ENCODE peak calls at places on chromosomes 4 and X, in nine cellular contexts. W is A549, D is uterus, F is HCT116, X is stomach, J is sigmoid colon, T is heart left ventricle, I is esophagus squamous epithelium, O is tibial nerve. V is an unnamed sample. For H3K4me1, the result is how much of the 10 kb centered on the place peaks cover.

GRCh38 chr4:169341490-169341889 is 70.7 kb upstream of the SH3RF1 start:
- DNase-seq in W (no peak), D (no peak), F (no peak), X (no peak), J (no peak), T (no peak), I (no peak), O (no peak), V (no peak)

GRCh38 chrX:104130808-104131207 is 18.5 kb downstream of the ZCCHC18 start:
- DNase-seq in W (no peak), D (no peak), F (no peak), X (no peak), J (no peak), T (no peak), I (no peak), O (no peak), V (no peak)

GRCh38 chrX:119753639-119754257 is 4.6 kb upstream of the SOWAHD start:
- DNase-seq in W (peak), D (no peak), F (peak), X (no peak), J (no peak), T (no peak), I (no peak), O (no peak), V (no peak)

GRCh38 chrX:153736071-153736820 is 11.6 kb downstream of the ABCD1 start:
- DNase-seq in W (no peak), D (no peak), F (no peak), X (no peak), J (no peak), T (no peak), I (no peak), O (no peak), V (no peak)

GRCh38 chr4:52059372-52059771 is 8.3 kb downstream of the SPATA18 start:
- DNase-seq in W (peak), D (no peak), F (no peak), X (peak), J (no peak), T (peak), I (no peak), O (no peak), V (peak)

GRCh38 chr4:87068591-87069021 is 133.8 kb downstream of the AFF1 start:
- DNase-seq in W (no peak), D (no peak), F (no peak), X (no peak), J (no peak), T (no peak), I (no peak), O (no peak), V (no peak)

GRCh38 chrX:153621949-153622598 is 23.1 kb upstream of the CCNQ start:
- DNase-seq in W (no peak), D (no peak), F (no peak), X (no peak), J (no peak), T (no peak), I (no peak), O (no peak), V (no peak)

GRCh38 chrX:53442322-53442631 is 8.1 kb upstream of the HSD17B10 start:
- DNase-seq in W (no peak), D (no peak), F (no peak), X (no peak), J (no peak), T (no peak), I (no peak), O (no peak), V (no peak)

GRCh38 chr4:80307183-80307735 is 28.3 kb upstream of the CFAP299 start:
- DNase-seq in W (no peak), D (no peak), F (no peak), X (no peak), J (no peak), T (no peak), I (no peak), O (no peak), V (no peak)

GRCh38 chr4:82380344-82380743 is 6.6 kb upstream of the HNRNPD start:
- DNase-seq in W (no peak), D (no peak), F (peak), X (no peak), J (no peak), T (peak), I (no peak), O (no peak), V (no peak)

GRCh38 chrX:112391313-112391712 is 288.4 kb downstream of the LHFPL1 start:
- DNase-seq in W (no peak), D (no peak), F (no peak), X (no peak), J (no peak), T (no peak), I (no peak), O (no peak), V (no peak)

GRCh38 chr4:69984030-69984443 is 11.7 kb upstream of the STATH start:
- DNase-seq in W (peak), D (no peak), F (no peak), X (peak), J (peak), T (no peak), I (no peak), O (no peak), V (no peak)

GRCh38 chrX:39480966-39481365 is 616.8 kb downstream of the BCOR start:
- DNase-seq in W (no peak), D (no peak), F (no peak), X (no peak), J (no peak), T (no peak), I (no peak), O (no peak), V (no peak)

GRCh38 chrX:16559206-16559619 is 90.7 kb upstream of the S100G start:
- DNase-seq in W (no peak), D (no peak), F (no peak), X (no peak), J (no peak), T (no peak), I (no peak), O (no peak), V (no peak)

GRCh38 chr4:108068422-108068821 is 78.7 kb downstream of the HADH start:
- DNase-seq in W (no peak), D (no peak), F (no peak), X (no peak), J (no peak), T (no peak), I (no peak), O (no peak), V (no peak)

GRCh38 chrX:1700757-1701156 is 85.9 kb downstream of the ASMT start:
- DNase-seq in W (peak), D (no peak), F (no peak), X (no peak), J (no peak), T (no peak), I (no peak), O (no peak), V (peak)

DNA sequence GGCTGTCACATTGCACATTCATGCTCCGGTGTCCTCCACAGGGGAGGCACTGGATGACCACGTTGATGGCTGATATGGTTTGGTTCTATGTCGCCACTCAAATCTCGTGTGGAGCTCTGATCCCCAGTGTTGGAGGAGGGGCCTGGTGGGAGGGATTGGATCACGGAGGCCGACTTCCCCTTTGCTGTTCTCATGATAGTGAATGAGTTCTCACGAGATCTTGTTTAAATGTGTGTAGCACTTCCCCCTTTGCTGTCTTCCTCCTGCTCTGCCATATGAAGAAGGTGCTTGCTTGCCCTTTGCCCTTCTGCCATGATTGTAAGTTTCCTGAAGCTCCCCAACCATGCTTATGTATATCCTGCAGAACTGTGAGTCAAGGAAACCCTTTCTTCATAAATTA is 22.3 kb upstream of the NAT8L start:
- DNase-seq in W (no peak), D (no peak), F (no peak), X (no peak), J (no peak), T (no peak), I (no peak), O (no peak), V (no peak)
- H3K4me3 ChIP-seq in W (no peak), D (no peak), F (no peak), X (no peak), J (no peak), T (no peak), I (no peak), O (no peak), V (no peak)

GRCh38 chr4:156961241-156962068 is 10.1 kb downstream of the PDGFC start:
- DNase-seq in W (no peak), D (no peak), F (no peak), X (no peak), J (no peak), T (no peak), I (no peak), O (no peak), V (no peak)
- H3K4me1 ChIP-seq in W (under half), D (under half), F (under half), X (under half), J (half or more), T (under half), I (half or more), O (under half), V (under half)

DNA sequence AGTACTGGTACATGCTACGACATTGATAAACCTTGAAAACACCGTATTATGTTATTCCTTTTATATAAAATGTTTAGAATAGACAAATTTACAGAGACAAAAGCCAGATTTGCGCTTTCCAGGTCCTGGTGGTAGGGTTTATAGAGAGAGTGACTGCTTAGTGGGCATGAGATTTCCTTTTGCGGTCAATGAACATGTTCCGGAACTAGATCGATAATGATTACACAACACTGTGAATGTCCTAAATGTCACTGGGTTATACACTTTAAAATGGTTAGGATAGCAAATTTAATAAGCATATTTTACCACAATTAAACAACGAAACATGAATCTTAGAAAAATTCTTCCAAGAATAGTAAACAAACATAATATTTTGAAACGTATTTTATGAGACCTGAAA is 77.3 kb downstream of the MAGEA10 start:
- DNase-seq in W (no peak), D (no peak), F (no peak), X (no peak), J (no peak), T (no peak), I (no peak), O (no peak), V (no peak)
- TF ChIP-seq POLR2A in W (no peak), D (no peak), F (no peak), X (no peak), J (no peak), T (no peak), I (no peak), O (no peak), V (no peak)

DNA sequence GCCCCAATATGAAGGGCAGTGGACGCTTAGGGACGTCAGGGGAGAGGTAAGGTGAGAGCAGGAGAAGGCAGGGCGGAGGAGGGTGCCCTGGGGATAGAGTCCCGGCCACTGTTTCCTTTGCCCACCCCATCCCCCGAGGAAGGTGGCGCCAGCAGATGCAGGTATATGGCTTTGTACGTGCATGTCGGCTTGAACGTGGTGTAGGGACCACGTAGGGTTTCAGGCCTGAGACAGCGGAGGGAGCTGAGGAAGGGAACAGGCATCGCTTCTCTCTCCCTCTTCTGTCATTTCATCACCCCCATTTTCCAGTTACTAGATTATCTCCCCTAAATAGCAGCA is 97.9 kb downstream of the PHKA2 start:
- DNase-seq in W (no peak), D (no peak), F (no peak), X (no peak), J (no peak), T (no peak), I (no peak), O (no peak), V (no peak)
- H3K4me3 ChIP-seq in W (peak), D (peak), F (no peak), X (peak), J (peak), T (no peak), I (peak), O (peak), V (no peak)

GRCh38 chr4:71392109-71392508 is 53.3 kb downstream of the SLC4A4 start:
- DNase-seq in W (no peak), D (no peak), F (no peak), X (no peak), J (no peak), T (no peak), I (no peak), O (no peak), V (no peak)

GRCh38 chr4:71400788-71401187 is 62.0 kb downstream of the SLC4A4 start:
- DNase-seq in W (no peak), D (no peak), F (no peak), X (no peak), J (no peak), T (no peak), I (no peak), O (no peak), V (no peak)

GRCh38 chr4:71396382-71396781 is 57.6 kb downstream of the SLC4A4 start:
- DNase-seq in W (no peak), D (no peak), F (no peak), X (no peak), J (no peak), T (no peak), I (no peak), O (no peak), V (no peak)
- H3K4me1 ChIP-seq in W (under half), D (under half), F (under half), X (under half), J (under half), T (under half), I (under half), O (under half), V (under half)

DNA sequence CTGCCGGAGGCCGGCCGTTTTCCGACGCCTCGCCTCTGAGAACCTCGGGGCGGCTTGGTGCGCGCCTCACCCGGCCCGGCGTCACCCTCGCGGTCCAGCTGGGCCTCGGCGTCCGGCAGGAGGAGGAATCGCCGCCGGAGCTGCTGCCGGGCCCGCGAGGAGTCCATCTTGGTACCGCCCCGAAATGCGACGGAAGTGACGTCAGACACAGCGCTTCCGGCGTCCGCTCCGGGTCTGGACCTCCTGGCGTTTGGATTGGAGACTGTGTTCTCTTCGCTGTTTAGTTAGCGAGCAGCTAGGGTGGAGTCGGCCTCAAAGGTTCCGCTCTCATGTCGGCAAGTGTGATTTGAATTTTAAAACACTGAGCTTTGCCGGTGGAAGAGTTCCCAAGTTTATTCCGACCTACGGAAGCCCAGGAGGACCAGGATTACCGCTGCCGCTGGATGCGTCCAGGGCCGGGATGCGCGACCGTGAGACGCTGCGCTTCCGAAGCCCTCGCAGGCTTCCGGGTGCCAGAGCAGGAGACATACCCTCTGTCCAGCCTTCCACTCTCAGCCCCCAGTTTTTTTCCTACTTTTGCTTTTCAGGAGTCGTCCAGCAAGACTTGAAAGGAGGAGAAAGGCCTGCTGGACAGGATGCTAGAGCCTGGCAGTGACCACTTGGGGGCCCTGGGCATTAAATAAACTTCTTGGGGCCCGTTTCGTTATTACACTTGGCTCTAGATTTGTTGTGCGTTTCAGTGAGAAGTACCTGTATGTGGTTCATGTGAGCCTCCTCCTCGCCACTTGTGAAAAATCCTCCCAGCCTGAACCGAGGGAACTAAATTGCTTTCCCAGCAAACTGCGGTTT is at the start of gene TMEM128:
- DNase-seq in W (peak), D (peak), F (peak), X (peak), J (peak), T (peak), I (peak), O (peak), V (peak)
- TF ChIP-seq POLR2A in W (peak), D (peak), F (peak), X (no peak), J (peak), T (no peak), I (peak), O (peak), V (peak)

GRCh38 chrX:70456256-70456655 is 11.6 kb downstream of the DLG3 start:
- DNase-seq in W (no peak), D (no peak), F (no peak), X (no peak), J (no peak), T (no peak), I (no peak), O (no peak), V (no peak)

GRCh38 chrX:70455366-70456202 is 10.9 kb downstream of the DLG3 start:
- DNase-seq in W (no peak), D (no peak), F (no peak), X (no peak), J (no peak), T (no peak), I (no peak), O (no peak), V (no peak)

GRCh38 chrX:70452143-70452733 is 7.6 kb downstream of the DLG3 start:
- DNase-seq in W (peak), D (peak), F (peak), X (peak), J (peak), T (peak), I (no peak), O (peak), V (peak)

GRCh38 chrX:70454441-70455365 is 10.1 kb downstream of the DLG3 start:
- DNase-seq in W (peak), D (peak), F (peak), X (peak), J (peak), T (peak), I (no peak), O (peak), V (peak)

GRCh38 chrX:70453024-70453618 is 8.5 kb downstream of the DLG3 start:
- DNase-seq in W (no peak), D (no peak), F (no peak), X (no peak), J (no peak), T (no peak), I (no peak), O (no peak), V (no peak)
- H3K4me3 ChIP-seq in W (peak), D (peak), F (peak), X (peak), J (peak), T (no peak), I (peak), O (peak), V (no peak)

GRCh38 chr4:173182403-173182802 is 13.8 kb downstream of the GALNT7 start:
- DNase-seq in W (peak), D (no peak), F (peak), X (no peak), J (no peak), T (no peak), I (no peak), O (no peak), V (peak)

GRCh38 chr4:173177232-173177631 is 8.6 kb downstream of the GALNT7 start:
- DNase-seq in W (no peak), D (no peak), F (no peak), X (no peak), J (no peak), T (no peak), I (no peak), O (no peak), V (no peak)

GRCh38 chr4:173185832-173186545 is 17.4 kb downstream of the GALNT7 start:
- DNase-seq in W (peak), D (no peak), F (no peak), X (no peak), J (no peak), T (no peak), I (no peak), O (no peak), V (no peak)

GRCh38 chr4:173178144-173178543 is 9.5 kb downstream of the GALNT7 start:
- DNase-seq in W (no peak), D (no peak), F (no peak), X (no peak), J (no peak), T (no peak), I (no peak), O (no peak), V (no peak)

DNA sequence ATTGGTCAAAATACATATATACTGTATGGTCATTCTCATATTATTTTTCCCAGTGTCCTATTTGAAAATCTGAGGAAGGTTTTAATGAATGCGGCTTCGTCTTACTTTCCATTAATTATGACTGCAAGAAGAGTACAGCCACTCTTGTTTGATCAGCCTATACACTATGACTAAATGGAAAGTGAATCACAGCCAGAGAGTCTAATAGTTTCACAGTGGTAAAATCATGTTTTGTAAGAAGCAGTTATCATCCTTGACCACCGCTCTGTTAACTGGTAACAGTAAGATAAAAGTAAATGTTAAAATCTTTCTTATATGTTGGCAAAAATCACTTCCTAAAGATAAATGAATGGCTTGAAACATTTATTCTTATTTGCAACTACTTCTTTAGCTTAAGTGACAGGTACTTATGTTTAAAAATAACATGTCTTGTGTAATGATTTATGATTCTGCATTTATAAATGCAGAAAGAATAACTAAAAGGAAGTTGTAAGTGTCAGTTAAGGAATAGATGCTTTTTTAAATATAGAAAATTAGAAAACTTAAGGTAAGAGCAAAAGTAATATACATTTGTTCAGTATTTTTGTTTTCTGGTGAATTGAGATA is 13.3 kb downstream of the GALNT7 start:
- DNase-seq in W (peak), D (no peak), F (peak), X (no peak), J (no peak), T (no peak), I (no peak), O (no peak), V (no peak)
- H3K4me1 ChIP-seq in W (half or more), D (under half), F (under half), X (under half), J (under half), T (under half), I (under half), O (under half), V (under half)